ENCODE peak calls at places on chromosomes 3 and 15, in four cellular contexts. R, Y, I and B are unnamed samples.

GRCh38 chr3:10459954-10460754 is 45.2 kb downstream of the ATP2B2 start:
- DNase-seq in I (peak; percentile 81), R (peak; percentile 69), Y (peak; percentile 73), B (peak; percentile 84)

GRCh38 chr3:173889522-173890055 is 492.0 kb downstream of the NLGN1 start:
- DNase-seq in R (no peak), Y (no peak), I (no peak), B (peak; percentile 36)

GRCh38 chr3:15297592-15298350 is 34.6 kb downstream of the SH3BP5 start:
- DNase-seq in I (peak; percentile 87), Y (no peak), R (no peak), B (no peak)

GRCh38 chr3:168047190-168047795 is 48.4 kb downstream of the GOLIM4 start:
- DNase-seq in I (peak; percentile 54), R (peak; percentile 74), Y (peak; percentile 76), B (peak; percentile 87)

GRCh38 chr3:115321396-115321795 is 174.3 kb upstream of the ZBTB20 start:
- DNase-seq in Y (no peak), I (no peak), R (no peak), B (peak; percentile 31)

GRCh38 chr15:44670087-44670945 is 6.9 kb upstream of the SPG11 start:
- DNase-seq in Y (no peak), R (no peak), I (peak; percentile 2), B (no peak)

GRCh38 chr3:99674086-99674789 is 35.8 kb downstream of the COL8A1 start:
- DNase-seq in I (no peak), Y (no peak), R (no peak), B (peak; percentile 56)

GRCh38 chr3:14019459-14019858 is 105.2 kb downstream of the CHCHD4 start:
- DNase-seq in Y (no peak), R (peak; percentile 19), I (no peak), B (peak; percentile 2)

GRCh38 chr15:96126859-96127258 is 203.6 kb upstream of the NR2F2 start:
- DNase-seq in Y (no peak), I (no peak), R (no peak), B (no peak)

GRCh38 chr15:61064653-61065052 is 164.4 kb downstream of the RORA start:
- DNase-seq in Y (no peak), R (no peak), I (no peak), B (no peak)

GRCh38 chr15:56765252-56765651 is 31.9 kb upstream of the ZNF280D start:
- DNase-seq in Y (no peak), I (no peak), R (no peak), B (peak; percentile 80)

GRCh38 chr3:28279770-28280169 is 38.4 kb downstream of the CMC1 start:
- DNase-seq in Y (no peak), I (no peak), R (no peak), B (peak; percentile 72)

GRCh38 chr15:61080209-61081027 is 148.7 kb downstream of the RORA start:
- DNase-seq in R (no peak), Y (no peak), I (no peak), B (no peak)

DNA sequence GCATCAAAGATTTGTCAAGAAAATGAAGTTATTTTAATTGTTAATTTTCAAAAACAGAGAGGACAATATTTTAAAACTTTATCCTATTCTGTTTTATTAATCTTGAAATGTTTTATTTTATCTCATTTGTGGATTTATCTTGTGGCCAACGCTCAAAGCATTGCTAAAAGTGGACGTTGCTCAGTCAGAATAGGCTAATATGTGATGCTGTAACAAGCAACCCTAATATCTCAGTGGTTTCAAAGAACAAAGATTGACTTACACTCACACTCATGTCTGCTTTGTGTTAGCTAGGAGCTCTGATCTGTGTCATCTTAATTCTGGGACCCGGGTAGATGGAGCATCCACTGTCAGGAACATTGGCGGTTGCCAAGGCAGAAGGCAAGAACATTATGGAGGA is 86.0 kb upstream of the PLCL2 start:
- DNase-seq in R (no peak), I (no peak), Y (no peak), B (no peak)
- TF ChIP-seq SMC3 in R (no peak), I (no peak), Y (no peak), B (no peak)

DNA sequence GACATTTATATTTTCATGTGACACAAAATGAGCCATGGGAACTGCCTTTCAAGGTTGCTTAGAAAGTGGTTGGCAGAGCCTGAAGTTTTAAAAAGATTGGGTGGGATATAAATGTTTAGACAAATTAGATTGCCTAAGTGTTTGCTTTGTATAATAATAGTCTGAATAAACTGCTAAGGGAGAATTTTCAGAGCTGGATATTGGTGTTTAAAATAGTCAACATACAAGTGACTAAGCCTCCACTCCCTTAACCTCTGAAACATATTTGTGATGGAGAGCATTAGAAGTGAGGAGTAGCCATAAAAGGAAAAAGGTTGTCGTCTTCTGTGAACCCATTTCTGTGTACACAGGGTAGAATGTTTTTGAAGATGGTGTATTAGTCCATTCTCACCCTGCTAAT is 201.6 kb downstream of the THSD4 start:
- DNase-seq in Y (no peak), I (no peak), R (no peak), B (peak; percentile 73)
- TF ChIP-seq MAFK in Y (no peak), I (no peak), R (no peak), B (no peak)

GRCh38 chr15:89338036-89338435 is 3.4 kb upstream of the POLG start:
- DNase-seq in I (no peak), R (no peak), Y (no peak), B (no peak)
- TF ChIP-seq SMC3 in I (no peak), R (no peak), Y (no peak), B (no peak)

GRCh38 chr3:50183755-50184154 is 7.7 kb upstream of the GNAT1 start:
- DNase-seq in Y (no peak), I (no peak), R (no peak), B (no peak)
- TF ChIP-seq MAFK in Y (no peak), I (no peak), R (no peak), B (no peak)